ENCODE peak calls at places on chromosomes 5 and 9, in seven cellular contexts. K, Y, S, O, R, T and V are unnamed samples.

GRCh38 chr5:179371681-179372675 is 26.7 kb upstream of the ADAMTS2 start:
- DNase-seq in K (no peak), Y (no peak), S (no peak), O (peak), R (no peak), T (no peak), V (no peak)

GRCh38 chr5:109141499-109142200 is 268.1 kb downstream of the PJA2 start:
- DNase-seq in K (no peak), Y (no peak), S (no peak), O (no peak), R (no peak), T (no peak), V (no peak)

GRCh38 chr9:75599249-75599648 is 291.2 kb upstream of the PCSK5 start:
- DNase-seq in K (no peak), Y (no peak), S (no peak), O (no peak), R (no peak), T (no peak), V (no peak)

GRCh38 chr5:178849316-178849715 is 10.4 kb upstream of the ZNF354B start:
- DNase-seq in K (no peak), Y (no peak), S (no peak), O (no peak), R (no peak), T (no peak), V (no peak)

GRCh38 chr5:170805666-170806065 is 22.1 kb downstream of the GABRP start:
- DNase-seq in K (no peak), Y (no peak), S (no peak), O (no peak), R (no peak), T (no peak), V (no peak)

GRCh38 chr5:73519531-73520283 is 21.5 kb downstream of the BTF3 start:
- DNase-seq in K (peak), Y (peak), S (peak), O (peak), R (peak), T (peak), V (peak)

GRCh38 chr9:113545068-113545467 is 81.5 kb downstream of the RGS3 start:
- DNase-seq in K (no peak), Y (no peak), S (no peak), O (no peak), R (no peak), T (no peak), V (no peak)

GRCh38 chr5:91366571-91366970 is 16.5 kb downstream of the ARRDC3 start:
- DNase-seq in K (no peak), Y (no peak), S (no peak), O (no peak), R (no peak), T (no peak), V (no peak)

GRCh38 chr9:113737414-113738271 is 138.5 kb upstream of the ZNF618 start:
- DNase-seq in K (no peak), Y (no peak), S (peak), O (peak), R (peak), T (no peak), V (peak)

GRCh38 chr9:125332527-125332926 is 70.9 kb downstream of the GAPVD1 start:
- DNase-seq in K (no peak), Y (no peak), S (no peak), O (no peak), R (no peak), T (no peak), V (no peak)

GRCh38 chr5:84718377-84718776 is 333.7 kb upstream of the EDIL3 start:
- DNase-seq in K (no peak), Y (no peak), S (no peak), O (no peak), R (no peak), T (no peak), V (no peak)

GRCh38 chr5:117431091-117431490 is 856.5 kb upstream of the SEMA6A start:
- DNase-seq in K (no peak), Y (no peak), S (no peak), O (no peak), R (no peak), T (no peak), V (no peak)

GRCh38 chr9:16982780-16983179 is 112.3 kb upstream of the BNC2 start:
- DNase-seq in K (no peak), Y (no peak), S (no peak), O (no peak), R (no peak), T (no peak), V (no peak)

GRCh38 chr5:88679638-88680037 is 203.3 kb downstream of the MEF2C start:
- DNase-seq in K (no peak), Y (no peak), S (no peak), O (peak), R (no peak), T (no peak), V (no peak)